ENCODE peak calls at places on chromosomes 6 and 20, in seven cellular contexts. E is GM13977, N is psoas muscle, H is BJ, W is cardiac fibroblast, Z is glutamatergic neuron, V is bronchial epithelial cell. G is an unnamed sample.

GRCh38 chr6:158150701-158151100 is 17.4 kb downstream of the SERAC1 start:
- DNase-seq in E (no peak), N (no peak), H (no peak), W (no peak), Z (no peak), V (peak; percentile 91), G (no peak)

GRCh38 chr6:42453649-42454427 is 2.1 kb upstream of the TRERF1 start:
- DNase-seq in E (peak; percentile 56), N (peak; percentile 63), H (no peak), W (no peak), Z (peak; percentile 72), V (peak; percentile 29), G (no peak)

GRCh38 chr6:150006961-150007464 is 18.3 kb downstream of the RAET1L start:
- DNase-seq in E (peak; percentile 67), N (no peak), H (no peak), W (peak; percentile 22), Z (no peak), V (no peak), G (no peak)

GRCh38 chr6:150734235-150734634 is 131.3 kb upstream of the MTHFD1L start:
- DNase-seq in E (no peak), N (no peak), H (no peak), W (no peak), Z (no peak), V (peak; percentile 94), G (no peak)

GRCh38 chr6:1311400-1312192 is at the start of gene FOXQ1:
- DNase-seq in E (peak; percentile 51), N (peak; percentile 55), H (no peak), W (no peak), Z (peak; percentile 60), V (peak; percentile 58), G (no peak)

GRCh38 chr6:32941412-32941784 is 570 bp upstream of the HLA-DMB start:
- DNase-seq in E (peak; percentile 53), N (no peak), H (no peak), W (no peak), Z (no peak), V (no peak), G (no peak)

GRCh38 chr20:40251284-40251932 is 437.6 kb downstream of the MAFB start:
- DNase-seq in E (peak; percentile 41), N (no peak), H (no peak), W (peak; percentile 21), Z (peak; percentile 41), V (peak; percentile 50), G (peak; percentile 26)

GRCh38 chr6:89139509-89140346 is 6.1 kb upstream of the PM20D2 start:
- DNase-seq in E (no peak), N (no peak), H (no peak), W (no peak), Z (no peak), V (peak; percentile 42), G (no peak)

GRCh38 chr20:13302647-13303425 is 81.8 kb downstream of the ISM1 start:
- DNase-seq in E (peak; percentile 61), N (no peak), H (no peak), W (peak; percentile 32), Z (peak; percentile 69), V (peak; percentile 12), G (no peak)

GRCh38 chr6:53326372-53327016 is 22.3 kb downstream of the ELOVL5 start:
- DNase-seq in E (no peak), N (no peak), H (peak; percentile 99), W (peak; percentile 92), Z (no peak), V (peak; percentile 99), G (peak; percentile 87)

GRCh38 chr20:48026981-48027592 is 241.8 kb upstream of the SULF2 start:
- DNase-seq in E (no peak), N (no peak), H (no peak), W (peak; percentile 37), Z (no peak), V (no peak), G (no peak)

GRCh38 chr6:137975058-137975940 is 108.2 kb downstream of the TNFAIP3 start:
- DNase-seq in E (peak; percentile 31), N (no peak), H (no peak), W (peak; percentile 47), Z (no peak), V (peak; percentile 36), G (no peak)
- TF ChIP-seq CTCF in E (peak; percentile 42), N (peak; percentile 32), H (peak; percentile 23), W (peak; percentile 31), Z (no peak), V (peak; percentile 11), G (no peak)

DNA sequence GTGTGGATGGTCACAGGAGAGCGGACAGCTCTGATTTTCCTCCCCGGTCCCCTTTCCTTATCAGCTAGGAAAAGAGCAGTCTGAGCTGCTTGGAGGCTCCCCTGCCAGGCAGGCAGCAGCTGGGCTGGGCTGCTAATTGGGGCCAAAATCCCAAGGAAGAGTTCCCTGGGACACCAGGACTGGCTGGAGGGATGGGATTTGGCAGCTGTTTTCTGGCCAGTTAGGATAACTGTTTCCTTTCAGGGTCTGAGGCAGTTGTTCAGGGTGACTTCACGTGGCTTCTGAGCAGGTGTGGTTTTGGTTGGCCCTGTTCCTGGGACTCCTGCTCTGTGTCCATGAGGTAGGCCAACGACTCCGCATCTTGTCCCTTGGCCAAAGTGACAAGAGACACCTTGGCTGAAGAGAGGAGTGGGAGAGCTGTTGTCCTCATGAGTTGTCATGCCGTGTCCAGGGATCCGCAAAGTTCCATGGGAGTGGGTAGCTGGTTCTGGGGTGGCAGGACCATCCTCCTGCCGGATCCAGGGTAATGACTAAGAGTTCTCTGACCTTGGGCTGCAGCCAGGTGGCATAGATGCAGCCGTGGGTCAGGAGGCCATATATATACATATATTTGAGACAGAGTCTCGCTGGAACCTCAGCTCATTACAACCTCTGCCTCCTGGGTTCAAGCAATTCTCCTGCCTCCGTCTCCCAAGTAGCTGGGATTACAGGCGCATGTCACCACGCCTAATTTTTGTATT is 21.2 kb downstream of the MRPS18A start:
- DNase-seq in E (no peak), N (no peak), H (no peak), W (no peak), Z (no peak), V (no peak), G (no peak)
- TF ChIP-seq CTCF in E (no peak), N (no peak), H (no peak), W (no peak), Z (no peak), V (no peak), G (no peak)

DNA sequence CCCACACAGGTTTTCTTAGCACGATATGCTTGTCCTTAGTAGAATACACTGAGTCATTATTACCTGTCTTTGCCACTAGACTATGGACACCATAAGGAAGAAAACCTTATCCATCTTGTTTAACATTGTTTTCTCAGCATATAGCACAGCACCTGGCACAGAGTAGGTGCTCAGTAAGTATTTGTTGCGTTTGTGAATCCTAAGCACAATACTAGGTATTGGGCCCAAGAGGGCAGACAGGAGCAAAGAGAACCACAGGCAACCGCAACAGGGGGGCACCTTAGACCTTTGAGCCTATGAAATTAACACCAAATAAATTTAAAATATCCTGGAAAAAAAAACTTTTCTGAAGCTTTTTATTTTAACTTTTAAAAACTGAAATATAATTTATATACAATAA is 3.7 kb upstream of the NCOA6 start:
- DNase-seq in E (no peak), N (no peak), H (no peak), W (no peak), Z (no peak), V (no peak), G (no peak)
- TF ChIP-seq CTCF in E (no peak), N (no peak), H (no peak), W (no peak), Z (no peak), V (no peak), G (no peak)

GRCh38 chr6:139112561-139112960 is 22.3 kb upstream of the HECA start:
- DNase-seq in E (no peak), N (no peak), H (no peak), W (no peak), Z (no peak), V (peak; percentile 38), G (no peak)

GRCh38 chr6:139114741-139115140 is 20.1 kb upstream of the HECA start:
- DNase-seq in E (no peak), N (no peak), H (no peak), W (no peak), Z (no peak), V (no peak), G (no peak)

GRCh38 chr6:139119553-139119952 is 15.3 kb upstream of the HECA start:
- DNase-seq in E (no peak), N (no peak), H (no peak), W (no peak), Z (no peak), V (no peak), G (no peak)

GRCh38 chr6:139115980-139116758 is 18.7 kb upstream of the HECA start:
- DNase-seq in E (no peak), N (no peak), H (no peak), W (no peak), Z (no peak), V (no peak), G (no peak)

GRCh38 chr6:139117734-139118133 is 17.1 kb upstream of the HECA start:
- DNase-seq in E (no peak), N (no peak), H (no peak), W (peak; percentile 13), Z (no peak), V (no peak), G (no peak)
- TF ChIP-seq CTCF in E (no peak), N (no peak), H (peak; percentile 5), W (peak; percentile 25), Z (no peak), V (peak; percentile 11), G (peak; percentile 20)